ENCODE peak calls at places on chromosomes 3 and 15, in seven cellular contexts. E, Z, U, V, P, N and F are unnamed samples.

GRCh38 chr3:15206662-15207576 is 873 bp downstream of the CAPN7 start:
- DNase-seq in E (no peak), Z (peak), U (no peak), V (no peak), P (no peak), N (peak), F (no peak)

GRCh38 chr15:45496658-45497057 is 25.9 kb downstream of the SLC30A4 start:
- DNase-seq in E (no peak), Z (no peak), U (no peak), V (no peak), P (no peak), N (no peak), F (no peak)

GRCh38 chr15:92158426-92158825 is 235.3 kb upstream of the ST8SIA2 start:
- DNase-seq in E (no peak), Z (no peak), U (no peak), V (peak), P (no peak), N (no peak), F (no peak)

GRCh38 chr15:90062023-90062728 is 40.1 kb downstream of the IDH2 start:
- DNase-seq in E (no peak), Z (no peak), U (peak), V (no peak), P (no peak), N (no peak), F (peak)

GRCh38 chr15:41847981-41848380 is 9.3 kb downstream of the PLA2G4B start:
- DNase-seq in E (no peak), Z (no peak), U (no peak), V (no peak), P (no peak), N (no peak), F (no peak)

GRCh38 chr15:83835384-83836010 is 181.6 kb downstream of the ADAMTSL3 start:
- DNase-seq in E (no peak), Z (no peak), U (no peak), V (no peak), P (no peak), N (no peak), F (no peak)

GRCh38 chr3:105533955-105534354 is 167.2 kb downstream of the ALCAM start:
- DNase-seq in E (no peak), Z (no peak), U (no peak), V (no peak), P (no peak), N (no peak), F (no peak)

GRCh38 chr3:132753946-132754345 is 31.7 kb upstream of the NPHP3 start:
- DNase-seq in E (no peak), Z (no peak), U (no peak), V (no peak), P (no peak), N (no peak), F (no peak)

GRCh38 chr3:4821975-4822374 is 157.3 kb upstream of the BHLHE40 start:
- DNase-seq in E (no peak), Z (no peak), U (no peak), V (peak), P (no peak), N (no peak), F (no peak)

GRCh38 chr15:99401971-99402732 is 150.9 kb downstream of the LRRC28 start:
- DNase-seq in E (no peak), Z (no peak), U (no peak), V (no peak), P (no peak), N (no peak), F (no peak)

GRCh38 chr3:66303556-66303955 is 82.8 kb downstream of the SLC25A26 start:
- DNase-seq in E (no peak), Z (no peak), U (no peak), V (no peak), P (no peak), N (no peak), F (no peak)

GRCh38 chr15:25713736-25714537 is 149.2 kb downstream of the ATP10A start:
- DNase-seq in E (no peak), Z (no peak), U (no peak), V (no peak), P (no peak), N (no peak), F (no peak)

GRCh38 chr3:110106805-110107204 is 769.5 kb upstream of the DPPA4 start:
- DNase-seq in E (no peak), Z (peak), U (no peak), V (no peak), P (no peak), N (no peak), F (no peak)

GRCh38 chr3:52204337-52205073 is 6.5 kb downstream of the ALAS1 start:
- DNase-seq in E (no peak), Z (peak), U (no peak), V (no peak), P (no peak), N (no peak), F (no peak)

GRCh38 chr3:122295286-122295685 is 29.8 kb upstream of the CSTA start:
- DNase-seq in E (peak), Z (no peak), U (no peak), V (no peak), P (no peak), N (peak), F (no peak)

GRCh38 chr3:143849854-143850549 is 1.7 kb upstream of the SLC9A9 start:
- DNase-seq in E (peak), Z (peak), U (no peak), V (no peak), P (no peak), N (no peak), F (no peak)

GRCh38 chr15:60731583-60732130 is 252.7 kb upstream of the ICE2 start:
- DNase-seq in E (no peak), Z (no peak), U (no peak), V (no peak), P (no peak), N (no peak), F (no peak)